ENCODE peak calls at places on chromosomes 16 and 17, in four cellular contexts. One of them, this sample, is unnamed.

GRCh38 chr17:41555105-41555887 is 16.6 kb downstream of the KRT9 start:
- DNase-seq in GM12865: no peak
- DNase-seq in tibial nerve: no peak
- DNase-seq in kidney epithelial cell: no peak
- DNase-seq in this sample: no peak

GRCh38 chr17:39014044-39014794 is 47.0 kb upstream of the FBXO47 start:
- DNase-seq in kidney epithelial cell: no peak
- DNase-seq in tibial nerve: no peak
- DNase-seq in GM12865: no peak
- DNase-seq in this sample: no peak

GRCh38 chr17:35819456-35819855 is 10.2 kb downstream of the TAF15 start:
- DNase-seq in GM12865: no peak
- DNase-seq in tibial nerve: no peak
- DNase-seq in kidney epithelial cell: no peak
- DNase-seq in this sample: no peak

GRCh38 chr16:11966173-11966572 is 1.2 kb downstream of the TNFRSF17 start:
- DNase-seq in tibial nerve: no peak
- DNase-seq in kidney epithelial cell: no peak
- DNase-seq in GM12865: peak
- DNase-seq in this sample: no peak

GRCh38 chr17:50108556-50108955 is 13.4 kb downstream of the PDK2 start:
- DNase-seq in GM12865: no peak
- DNase-seq in kidney epithelial cell: no peak
- DNase-seq in tibial nerve: no peak
- DNase-seq in this sample: no peak

GRCh38 chr17:29412780-29413565 is 22.8 kb downstream of the TAOK1 start:
- DNase-seq in kidney epithelial cell: peak
- DNase-seq in tibial nerve: no peak
- DNase-seq in GM12865: no peak
- DNase-seq in this sample: peak

GRCh38 chr16:66516172-66516807 is 33.6 kb downstream of the TK2 start:
- DNase-seq in tibial nerve: no peak
- DNase-seq in GM12865: no peak
- DNase-seq in kidney epithelial cell: no peak
- DNase-seq in this sample: no peak

GRCh38 chr16:87297918-87298631 is 19.1 kb downstream of the C16orf95 start:
- DNase-seq in tibial nerve: no peak
- DNase-seq in GM12865: peak
- DNase-seq in kidney epithelial cell: no peak
- DNase-seq in this sample: no peak

GRCh38 chr16:3971261-3971660 is 90.7 kb upstream of the CREBBP start:
- DNase-seq in GM12865: peak
- DNase-seq in kidney epithelial cell: no peak
- DNase-seq in tibial nerve: no peak
- DNase-seq in this sample: no peak

GRCh38 chr16:22668318-22668717 is 145.6 kb upstream of the HS3ST2 start:
- DNase-seq in kidney epithelial cell: no peak
- DNase-seq in GM12865: no peak
- DNase-seq in tibial nerve: no peak
- DNase-seq in this sample: no peak

GRCh38 chr17:8226536-8227237 is 16.3 kb upstream of the AURKB start:
- DNase-seq in GM12865: peak
- DNase-seq in kidney epithelial cell: peak
- DNase-seq in tibial nerve: peak
- DNase-seq in this sample: no peak

GRCh38 chr16:3187798-3188674 is at the start of gene OR1F1:
- DNase-seq in tibial nerve: no peak
- DNase-seq in kidney epithelial cell: no peak
- DNase-seq in GM12865: peak
- DNase-seq in this sample: peak

GRCh38 chr16:48479955-48480354 is 94.7 kb upstream of the SIAH1 start:
- DNase-seq in tibial nerve: no peak
- DNase-seq in GM12865: no peak
- DNase-seq in kidney epithelial cell: no peak
- DNase-seq in this sample: no peak

GRCh38 chr16:47142469-47143328 is 1.0 kb downstream of the NETO2 start:
- DNase-seq in GM12865: peak
- DNase-seq in kidney epithelial cell: no peak
- DNase-seq in tibial nerve: no peak
- DNase-seq in this sample: no peak

GRCh38 chr17:34720760-34721159 is 141.4 kb downstream of the TMEM132E start:
- DNase-seq in kidney epithelial cell: peak
- DNase-seq in GM12865: no peak
- DNase-seq in tibial nerve: no peak
- DNase-seq in this sample: no peak

GRCh38 chr17:76678330-76678729 is 32.4 kb downstream of the MXRA7 start:
- DNase-seq in kidney epithelial cell: no peak
- DNase-seq in GM12865: peak
- DNase-seq in tibial nerve: no peak
- DNase-seq in this sample: no peak

GRCh38 chr16:74700206-74701040 is at the start of gene MLKL:
- DNase-seq in tibial nerve: peak
- DNase-seq in GM12865: peak
- DNase-seq in kidney epithelial cell: peak
- DNase-seq in this sample: no peak

GRCh38 chr17:38465420-38466345 is 37.4 kb downstream of the ARHGAP23 start:
- DNase-seq in GM12865: no peak
- DNase-seq in tibial nerve: peak
- DNase-seq in kidney epithelial cell: no peak
- DNase-seq in this sample: no peak

GRCh38 chr16:46573008-46573833 is 48.0 kb downstream of the SHCBP1 start:
- DNase-seq in GM12865: peak
- DNase-seq in kidney epithelial cell: peak
- DNase-seq in tibial nerve: no peak
- DNase-seq in this sample: peak

GRCh38 chr16:24771132-24771778 is 41.8 kb downstream of the TNRC6A start:
- DNase-seq in GM12865: peak
- DNase-seq in tibial nerve: no peak
- DNase-seq in kidney epithelial cell: no peak
- DNase-seq in this sample: peak

GRCh38 chr17:63445571-63446217 is 412 bp downstream of the CYB561 start:
- DNase-seq in tibial nerve: no peak
- DNase-seq in kidney epithelial cell: no peak
- DNase-seq in GM12865: peak
- DNase-seq in this sample: no peak

GRCh38 chr17:10357768-10358167 is 15.0 kb downstream of the MYH13 start:
- DNase-seq in tibial nerve: no peak
- DNase-seq in kidney epithelial cell: no peak
- DNase-seq in GM12865: peak
- DNase-seq in this sample: no peak

GRCh38 chr16:3646348-3646920 is 8.1 kb upstream of the DNASE1 start:
- DNase-seq in tibial nerve: no peak
- DNase-seq in kidney epithelial cell: no peak
- DNase-seq in GM12865: no peak
- DNase-seq in this sample: no peak

GRCh38 chr16:81293909-81294802 is 20.6 kb upstream of the GAN start:
- DNase-seq in kidney epithelial cell: no peak
- DNase-seq in GM12865: no peak
- DNase-seq in tibial nerve: no peak
- DNase-seq in this sample: no peak

GRCh38 chr16:25155553-25156460 is 44.3 kb downstream of the LCMT1 start:
- DNase-seq in tibial nerve: no peak
- DNase-seq in kidney epithelial cell: peak
- DNase-seq in GM12865: no peak
- DNase-seq in this sample: no peak

GRCh38 chr17:49574283-49574892 is 1.3 kb upstream of the NXPH3 start:
- DNase-seq in kidney epithelial cell: no peak
- DNase-seq in tibial nerve: no peak
- DNase-seq in GM12865: no peak
- DNase-seq in this sample: no peak

GRCh38 chr17:54839022-54839806 is 61.4 kb upstream of the TOM1L1 start:
- DNase-seq in tibial nerve: no peak
- DNase-seq in kidney epithelial cell: no peak
- DNase-seq in GM12865: no peak
- DNase-seq in this sample: no peak

GRCh38 chr16:19874816-19875546 is 9.7 kb downstream of the GPRC5B start:
- DNase-seq in tibial nerve: no peak
- DNase-seq in kidney epithelial cell: no peak
- DNase-seq in GM12865: no peak
- DNase-seq in this sample: no peak

GRCh38 chr16:54734156-54734555 is 196.5 kb upstream of the IRX5 start:
- DNase-seq in tibial nerve: no peak
- DNase-seq in kidney epithelial cell: no peak
- DNase-seq in GM12865: no peak
- DNase-seq in this sample: no peak

GRCh38 chr16:80285089-80285488 is 255.7 kb upstream of the DYNLRB2 start:
- DNase-seq in kidney epithelial cell: peak
- DNase-seq in GM12865: no peak
- DNase-seq in tibial nerve: no peak
- DNase-seq in this sample: no peak

GRCh38 chr17:81057079-81057730 is 22.3 kb downstream of the BAIAP2 start:
- DNase-seq in kidney epithelial cell: no peak
- DNase-seq in GM12865: no peak
- DNase-seq in tibial nerve: peak
- DNase-seq in this sample: no peak

GRCh38 chr17:17060001-17060929 is 18.0 kb downstream of the MPRIP start:
- DNase-seq in tibial nerve: no peak
- DNase-seq in kidney epithelial cell: no peak
- DNase-seq in GM12865: no peak
- DNase-seq in this sample: no peak

DNA sequence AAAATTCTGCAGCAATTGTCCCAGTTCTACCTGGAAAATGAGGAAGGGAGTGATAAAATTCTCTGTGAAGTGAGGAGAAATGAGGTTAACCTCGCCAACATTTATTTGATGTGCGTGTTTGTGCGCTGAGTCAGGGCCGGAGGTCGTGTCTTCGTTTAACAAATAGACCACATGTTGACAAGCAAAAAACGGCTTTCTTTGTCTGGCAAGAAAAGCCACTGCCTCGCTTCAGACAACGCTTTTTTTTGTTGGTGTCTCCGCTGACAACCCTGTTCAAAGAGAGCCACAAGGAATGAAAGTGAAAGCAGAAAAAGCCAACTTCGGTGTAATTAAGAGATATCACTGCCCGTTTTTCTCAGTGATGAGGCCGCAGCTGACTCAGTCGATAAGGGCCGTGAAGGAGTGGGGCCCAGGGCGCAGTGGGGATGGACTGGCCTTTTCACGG is 510.6 kb downstream of the CDH13 start:
- DNase-seq in GM12865: peak
- DNase-seq in kidney epithelial cell: peak
- DNase-seq in tibial nerve: no peak
- DNase-seq in this sample: peak
- H3K4me3 ChIP-seq in GM12865: no peak
- H3K4me3 ChIP-seq in kidney epithelial cell: no peak
- H3K4me3 ChIP-seq in tibial nerve: peak
- H3K4me3 ChIP-seq in this sample: peak

DNA sequence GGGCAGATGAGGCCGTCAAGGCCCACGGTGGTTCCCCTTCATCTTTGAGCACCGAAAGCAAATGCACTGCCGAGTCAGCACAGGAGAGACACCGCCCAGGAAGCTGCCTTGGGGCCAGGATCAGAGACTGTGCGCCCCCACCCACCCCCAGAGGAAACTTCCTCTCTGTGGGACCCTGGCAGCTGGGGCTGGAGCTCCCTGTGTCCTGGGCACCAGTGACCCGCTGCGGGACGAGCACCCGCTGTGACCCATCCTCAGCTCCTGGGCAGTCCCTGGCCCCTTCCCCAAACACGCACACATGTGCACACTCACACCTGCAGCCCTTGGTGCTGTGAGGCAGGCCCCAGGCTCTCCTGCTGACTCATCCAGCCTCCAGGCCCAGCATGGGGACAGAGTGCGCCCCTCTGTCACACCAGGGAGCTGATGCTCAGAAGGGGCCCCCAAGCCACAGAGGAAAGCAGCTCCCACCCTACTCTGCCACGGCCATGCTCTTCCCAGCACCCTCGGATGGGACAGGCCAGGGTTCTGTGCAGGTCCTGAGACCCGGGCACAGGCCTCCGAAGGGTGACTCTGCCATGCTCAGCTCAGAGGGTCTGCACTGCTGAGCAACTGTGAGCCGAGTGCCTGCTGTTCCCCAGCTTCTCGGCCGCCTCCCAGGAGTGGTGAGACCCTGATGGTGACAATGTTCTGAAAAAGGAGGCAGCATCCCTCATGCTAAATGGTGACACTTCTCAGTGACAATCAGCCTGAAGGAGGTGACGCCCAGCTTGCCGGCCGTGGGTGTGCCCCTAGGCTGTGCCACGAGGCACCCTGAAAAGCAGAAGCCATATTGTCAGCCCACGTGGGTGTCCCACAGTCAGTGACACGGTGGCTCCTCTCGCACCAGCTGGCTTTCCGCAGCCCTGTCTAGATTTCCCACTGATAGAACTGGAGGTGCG is 3.6 kb downstream of the PIEZO1 start:
- DNase-seq in tibial nerve: no peak
- DNase-seq in kidney epithelial cell: no peak
- DNase-seq in GM12865: peak
- DNase-seq in this sample: no peak
- TF ChIP-seq CTCF in tibial nerve: no peak
- TF ChIP-seq CTCF in kidney epithelial cell: no peak
- TF ChIP-seq CTCF in GM12865: no peak
- TF ChIP-seq CTCF in this sample: no peak

GRCh38 chr16:69522732-69523404 is 42.9 kb upstream of the NFAT5 start:
- DNase-seq in GM12865: peak
- DNase-seq in tibial nerve: no peak
- DNase-seq in kidney epithelial cell: no peak
- DNase-seq in this sample: no peak

GRCh38 chr16:69520413-69520799 is 45.4 kb upstream of the NFAT5 start:
- DNase-seq in tibial nerve: no peak
- DNase-seq in GM12865: no peak
- DNase-seq in kidney epithelial cell: no peak
- DNase-seq in this sample: no peak

GRCh38 chr16:69520800-69521602 is 44.8 kb upstream of the NFAT5 start:
- DNase-seq in tibial nerve: no peak
- DNase-seq in kidney epithelial cell: no peak
- DNase-seq in GM12865: peak
- DNase-seq in this sample: no peak

GRCh38 chr16:69522041-69522578 is 43.7 kb upstream of the NFAT5 start:
- DNase-seq in GM12865: no peak
- DNase-seq in kidney epithelial cell: no peak
- DNase-seq in tibial nerve: no peak
- DNase-seq in this sample: no peak

GRCh38 chr16:69523571-69523970 is 42.2 kb upstream of the NFAT5 start:
- DNase-seq in GM12865: no peak
- DNase-seq in kidney epithelial cell: no peak
- DNase-seq in tibial nerve: no peak
- DNase-seq in this sample: no peak
- H3K4me3 ChIP-seq in GM12865: no peak
- H3K4me3 ChIP-seq in kidney epithelial cell: no peak
- H3K4me3 ChIP-seq in tibial nerve: no peak
- H3K4me3 ChIP-seq in this sample: no peak

GRCh38 chr17:58529275-58529674 is 14.8 kb upstream of the MTMR4 start:
- DNase-seq in tibial nerve: no peak
- DNase-seq in GM12865: no peak
- DNase-seq in kidney epithelial cell: no peak
- DNase-seq in this sample: no peak

GRCh38 chr17:58527949-58528348 is 13.5 kb upstream of the MTMR4 start:
- DNase-seq in GM12865: no peak
- DNase-seq in kidney epithelial cell: no peak
- DNase-seq in tibial nerve: no peak
- DNase-seq in this sample: no peak

GRCh38 chr17:58528443-58528842 is 14.0 kb upstream of the MTMR4 start:
- DNase-seq in kidney epithelial cell: no peak
- DNase-seq in GM12865: no peak
- DNase-seq in tibial nerve: no peak
- DNase-seq in this sample: no peak

GRCh38 chr17:58525239-58525638 is 10.8 kb upstream of the MTMR4 start:
- DNase-seq in kidney epithelial cell: no peak
- DNase-seq in tibial nerve: no peak
- DNase-seq in GM12865: no peak
- DNase-seq in this sample: no peak

GRCh38 chr17:58527306-58527705 is 12.9 kb upstream of the MTMR4 start:
- DNase-seq in tibial nerve: no peak
- DNase-seq in GM12865: peak
- DNase-seq in kidney epithelial cell: no peak
- DNase-seq in this sample: no peak
- TF ChIP-seq CTCF in tibial nerve: no peak
- TF ChIP-seq CTCF in GM12865: peak
- TF ChIP-seq CTCF in kidney epithelial cell: no peak
- TF ChIP-seq CTCF in this sample: peak